ENCODE peak calls at places on chromosomes 12 and 14, in five cellular contexts. One of them, this sample, is unnamed.

GRCh38 chr12:53950789-53951576 is 3.7 kb upstream of the HOXC12 start:
- DNase-seq in WTC11: no peak
- DNase-seq in epithelial cell of proximal tubule: no peak
- DNase-seq in uterus: peak
- DNase-seq in fibroblast of mammary gland: no peak
- DNase-seq in this sample: no peak

GRCh38 chr12:26158078-26158764 is 33.4 kb upstream of the BHLHE41 start:
- DNase-seq in WTC11: no peak
- DNase-seq in uterus: no peak
- DNase-seq in fibroblast of mammary gland: no peak
- DNase-seq in epithelial cell of proximal tubule: no peak
- DNase-seq in this sample: no peak

GRCh38 chr12:106690569-106690968 is 83.9 kb upstream of the RIC8B start:
- DNase-seq in fibroblast of mammary gland: no peak
- DNase-seq in epithelial cell of proximal tubule: no peak
- DNase-seq in WTC11: no peak
- DNase-seq in uterus: no peak
- DNase-seq in this sample: no peak

GRCh38 chr12:21773263-21773741 is 1.2 kb downstream of the KCNJ8 start:
- DNase-seq in uterus: peak
- DNase-seq in epithelial cell of proximal tubule: no peak
- DNase-seq in fibroblast of mammary gland: peak
- DNase-seq in WTC11: peak
- DNase-seq in this sample: peak

GRCh38 chr12:63944586-63945228 is 100.2 kb downstream of the SRGAP1 start:
- DNase-seq in fibroblast of mammary gland: no peak
- DNase-seq in uterus: no peak
- DNase-seq in epithelial cell of proximal tubule: no peak
- DNase-seq in WTC11: no peak
- DNase-seq in this sample: peak

GRCh38 chr14:104868060-104868740 is 3.1 kb downstream of the CEP170B start:
- DNase-seq in fibroblast of mammary gland: no peak
- DNase-seq in uterus: peak
- DNase-seq in epithelial cell of proximal tubule: no peak
- DNase-seq in WTC11: no peak
- DNase-seq in this sample: no peak

GRCh38 chr12:3897400-3897910 is 24.3 kb upstream of the PARP11 start:
- DNase-seq in uterus: no peak
- DNase-seq in WTC11: no peak
- DNase-seq in fibroblast of mammary gland: no peak
- DNase-seq in epithelial cell of proximal tubule: no peak
- DNase-seq in this sample: no peak

GRCh38 chr12:24544368-24544767 is 404.5 kb downstream of the BCAT1 start:
- DNase-seq in uterus: no peak
- DNase-seq in fibroblast of mammary gland: no peak
- DNase-seq in epithelial cell of proximal tubule: no peak
- DNase-seq in WTC11: no peak
- DNase-seq in this sample: no peak

GRCh38 chr14:42174357-42174756 is 567.7 kb downstream of the LRFN5 start:
- DNase-seq in uterus: no peak
- DNase-seq in WTC11: no peak
- DNase-seq in epithelial cell of proximal tubule: no peak
- DNase-seq in fibroblast of mammary gland: no peak
- DNase-seq in this sample: no peak

GRCh38 chr14:104598039-104598438 is 6.5 kb downstream of the TMEM179 start:
- DNase-seq in fibroblast of mammary gland: no peak
- DNase-seq in WTC11: no peak
- DNase-seq in epithelial cell of proximal tubule: no peak
- DNase-seq in uterus: no peak
- DNase-seq in this sample: no peak

GRCh38 chr12:13022737-13023370 is 21.3 kb upstream of the FAM234B start:
- DNase-seq in epithelial cell of proximal tubule: no peak
- DNase-seq in fibroblast of mammary gland: peak
- DNase-seq in WTC11: no peak
- DNase-seq in uterus: no peak
- DNase-seq in this sample: no peak

GRCh38 chr12:71455028-71455737 is 15.6 kb downstream of the LGR5 start:
- DNase-seq in epithelial cell of proximal tubule: no peak
- DNase-seq in fibroblast of mammary gland: no peak
- DNase-seq in WTC11: no peak
- DNase-seq in uterus: no peak
- DNase-seq in this sample: no peak

GRCh38 chr12:38110026-38110699 is 206.4 kb upstream of the ALG10B start:
- DNase-seq in WTC11: no peak
- DNase-seq in uterus: no peak
- DNase-seq in fibroblast of mammary gland: no peak
- DNase-seq in epithelial cell of proximal tubule: no peak
- DNase-seq in this sample: no peak

GRCh38 chr12:56129210-56129691 is 1.2 kb downstream of the ESYT1 start:
- DNase-seq in fibroblast of mammary gland: peak
- DNase-seq in epithelial cell of proximal tubule: no peak
- DNase-seq in WTC11: peak
- DNase-seq in uterus: peak
- DNase-seq in this sample: peak

GRCh38 chr12:109179927-109180326 is 63.5 kb downstream of the ACACB start:
- DNase-seq in fibroblast of mammary gland: no peak
- DNase-seq in epithelial cell of proximal tubule: no peak
- DNase-seq in uterus: no peak
- DNase-seq in WTC11: no peak
- DNase-seq in this sample: no peak

GRCh38 chr12:124851344-124851743 is 12.3 kb downstream of the SCARB1 start:
- DNase-seq in epithelial cell of proximal tubule: no peak
- DNase-seq in WTC11: no peak
- DNase-seq in uterus: no peak
- DNase-seq in fibroblast of mammary gland: no peak
- DNase-seq in this sample: no peak

GRCh38 chr12:93702707-93703305 is 25.6 kb downstream of the CRADD start:
- DNase-seq in fibroblast of mammary gland: peak
- DNase-seq in WTC11: no peak
- DNase-seq in uterus: no peak
- DNase-seq in epithelial cell of proximal tubule: no peak
- DNase-seq in this sample: no peak

GRCh38 chr12:46725332-46725731 is 100.5 kb downstream of the SLC38A4 start:
- DNase-seq in fibroblast of mammary gland: no peak
- DNase-seq in epithelial cell of proximal tubule: no peak
- DNase-seq in WTC11: no peak
- DNase-seq in uterus: no peak
- DNase-seq in this sample: no peak

GRCh38 chr14:22502007-22502406 is 87.0 kb downstream of the DAD1 start:
- DNase-seq in WTC11: no peak
- DNase-seq in epithelial cell of proximal tubule: no peak
- DNase-seq in fibroblast of mammary gland: no peak
- DNase-seq in uterus: peak
- DNase-seq in this sample: no peak

GRCh38 chr12:116172224-116172849 is 105.2 kb downstream of the MED13L start:
- DNase-seq in WTC11: no peak
- DNase-seq in uterus: no peak
- DNase-seq in fibroblast of mammary gland: no peak
- DNase-seq in epithelial cell of proximal tubule: no peak
- DNase-seq in this sample: no peak

GRCh38 chr12:131091413-131091975 is 137.8 kb downstream of the ADGRD1 start:
- DNase-seq in epithelial cell of proximal tubule: no peak
- DNase-seq in uterus: peak
- DNase-seq in fibroblast of mammary gland: no peak
- DNase-seq in WTC11: peak
- DNase-seq in this sample: no peak

GRCh38 chr12:114958538-114958937 is 274.6 kb upstream of the TBX3 start:
- DNase-seq in WTC11: no peak
- DNase-seq in epithelial cell of proximal tubule: no peak
- DNase-seq in fibroblast of mammary gland: no peak
- DNase-seq in uterus: no peak
- DNase-seq in this sample: no peak

GRCh38 chr12:45369065-45369464 is 153.2 kb downstream of the ANO6 start:
- DNase-seq in uterus: no peak
- DNase-seq in epithelial cell of proximal tubule: peak
- DNase-seq in WTC11: no peak
- DNase-seq in fibroblast of mammary gland: peak
- DNase-seq in this sample: no peak

GRCh38 chr14:69700609-69701008 is 66.3 kb upstream of the SRSF5 start:
- DNase-seq in uterus: no peak
- DNase-seq in fibroblast of mammary gland: no peak
- DNase-seq in WTC11: no peak
- DNase-seq in epithelial cell of proximal tubule: no peak
- DNase-seq in this sample: no peak

GRCh38 chr12:68121143-68121542 is 38.4 kb downstream of the IFNG start:
- DNase-seq in fibroblast of mammary gland: no peak
- DNase-seq in epithelial cell of proximal tubule: no peak
- DNase-seq in WTC11: no peak
- DNase-seq in uterus: no peak
- DNase-seq in this sample: no peak

GRCh38 chr12:108955225-108955835 is 65.5 kb downstream of the SVOP start:
- DNase-seq in fibroblast of mammary gland: peak
- DNase-seq in epithelial cell of proximal tubule: peak
- DNase-seq in uterus: no peak
- DNase-seq in WTC11: no peak
- DNase-seq in this sample: no peak

GRCh38 chr12:130335517-130336392 is 1.9 kb upstream of the PIWIL1 start:
- DNase-seq in fibroblast of mammary gland: peak
- DNase-seq in epithelial cell of proximal tubule: peak
- DNase-seq in WTC11: no peak
- DNase-seq in uterus: no peak
- DNase-seq in this sample: peak

GRCh38 chr14:22885975-22886374 is 3.0 kb downstream of the REM2 start:
- DNase-seq in WTC11: no peak
- DNase-seq in uterus: no peak
- DNase-seq in fibroblast of mammary gland: no peak
- DNase-seq in epithelial cell of proximal tubule: no peak
- DNase-seq in this sample: no peak

GRCh38 chr14:37595809-37596595 is 573 bp downstream of the TTC6 start:
- DNase-seq in uterus: no peak
- DNase-seq in epithelial cell of proximal tubule: no peak
- DNase-seq in fibroblast of mammary gland: peak
- DNase-seq in WTC11: peak
- DNase-seq in this sample: peak

GRCh38 chr12:96493101-96493500 is 3.7 kb downstream of the CFAP54 start:
- DNase-seq in epithelial cell of proximal tubule: no peak
- DNase-seq in uterus: no peak
- DNase-seq in WTC11: no peak
- DNase-seq in fibroblast of mammary gland: peak
- DNase-seq in this sample: no peak

GRCh38 chr12:104457746-104458644 is 1.2 kb downstream of the CHST11 start:
- DNase-seq in uterus: peak
- DNase-seq in fibroblast of mammary gland: no peak
- DNase-seq in WTC11: peak
- DNase-seq in epithelial cell of proximal tubule: no peak
- DNase-seq in this sample: peak
- TF ChIP-seq CTCF in uterus: no peak
- TF ChIP-seq CTCF in fibroblast of mammary gland: no peak
- TF ChIP-seq CTCF in WTC11: no peak
- TF ChIP-seq CTCF in epithelial cell of proximal tubule: no peak
- TF ChIP-seq CTCF in this sample: no peak

GRCh38 chr12:129163861-129164260 is 310.6 kb downstream of the GLT1D1 start:
- DNase-seq in uterus: no peak
- DNase-seq in WTC11: no peak
- DNase-seq in epithelial cell of proximal tubule: no peak
- DNase-seq in fibroblast of mammary gland: no peak
- DNase-seq in this sample: no peak

GRCh38 chr12:129161511-129161910 is 308.2 kb downstream of the GLT1D1 start:
- DNase-seq in WTC11: no peak
- DNase-seq in fibroblast of mammary gland: no peak
- DNase-seq in epithelial cell of proximal tubule: no peak
- DNase-seq in uterus: no peak
- DNase-seq in this sample: no peak

GRCh38 chr12:129163461-129163860 is 310.2 kb downstream of the GLT1D1 start:
- DNase-seq in WTC11: no peak
- DNase-seq in epithelial cell of proximal tubule: no peak
- DNase-seq in uterus: no peak
- DNase-seq in fibroblast of mammary gland: no peak
- DNase-seq in this sample: no peak

GRCh38 chr12:129160282-129160681 is 307.0 kb downstream of the GLT1D1 start:
- DNase-seq in fibroblast of mammary gland: no peak
- DNase-seq in WTC11: no peak
- DNase-seq in uterus: no peak
- DNase-seq in epithelial cell of proximal tubule: no peak
- DNase-seq in this sample: no peak

DNA sequence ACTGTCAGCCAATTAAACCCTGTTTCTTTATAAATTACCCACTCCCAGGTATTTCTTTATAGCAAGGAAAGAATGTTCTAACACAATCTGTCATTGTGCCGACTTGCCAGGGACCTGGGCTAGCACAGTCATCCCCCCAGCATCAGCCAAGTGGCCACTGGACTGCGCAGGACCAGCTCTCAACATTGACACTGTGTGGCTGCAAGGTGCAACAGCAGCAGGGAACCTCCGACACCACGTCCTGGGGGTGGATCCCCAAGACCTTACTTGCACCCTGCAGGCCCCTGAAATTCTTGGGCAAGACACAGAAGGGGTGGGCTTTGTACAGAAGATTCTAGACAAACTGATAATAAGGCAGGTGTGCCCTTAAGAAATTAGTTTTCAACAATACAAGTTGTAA is 309.5 kb downstream of the GLT1D1 start:
- DNase-seq in fibroblast of mammary gland: no peak
- DNase-seq in epithelial cell of proximal tubule: no peak
- DNase-seq in WTC11: no peak
- DNase-seq in uterus: no peak
- DNase-seq in this sample: no peak
- TF ChIP-seq CTCF in fibroblast of mammary gland: no peak
- TF ChIP-seq CTCF in epithelial cell of proximal tubule: no peak
- TF ChIP-seq CTCF in WTC11: no peak
- TF ChIP-seq CTCF in uterus: no peak
- TF ChIP-seq CTCF in this sample: no peak

GRCh38 chr12:94898388-94898787 is 105.1 kb downstream of the NDUFA12 start:
- DNase-seq in uterus: no peak
- DNase-seq in WTC11: peak
- DNase-seq in epithelial cell of proximal tubule: no peak
- DNase-seq in fibroblast of mammary gland: peak
- DNase-seq in this sample: peak
- TF ChIP-seq CTCF in uterus: no peak
- TF ChIP-seq CTCF in WTC11: no peak
- TF ChIP-seq CTCF in epithelial cell of proximal tubule: peak
- TF ChIP-seq CTCF in fibroblast of mammary gland: peak
- TF ChIP-seq CTCF in this sample: no peak

DNA sequence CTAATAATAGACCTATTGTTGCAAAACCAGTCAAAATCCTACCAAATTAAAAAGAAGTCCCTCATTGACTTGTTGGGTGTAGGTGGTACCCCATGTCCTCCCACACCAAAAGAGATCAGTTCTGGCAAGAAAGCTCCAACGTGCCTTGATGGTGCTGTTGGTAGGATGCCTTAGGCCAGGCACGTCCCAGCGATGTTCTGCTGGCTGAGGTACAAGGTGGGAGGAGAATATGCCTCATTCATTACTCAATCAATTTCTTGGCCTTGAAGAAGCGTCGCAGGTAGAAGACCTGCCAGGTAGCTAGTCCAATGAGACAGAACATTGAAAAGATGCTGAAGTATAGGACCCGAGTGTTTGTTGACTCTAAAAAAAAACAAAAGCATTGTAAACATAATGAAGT is 7.8 kb upstream of the NEK9 start:
- DNase-seq in WTC11: no peak
- DNase-seq in fibroblast of mammary gland: no peak
- DNase-seq in uterus: no peak
- DNase-seq in epithelial cell of proximal tubule: no peak
- DNase-seq in this sample: no peak
- TF ChIP-seq CTCF in WTC11: no peak
- TF ChIP-seq CTCF in fibroblast of mammary gland: no peak
- TF ChIP-seq CTCF in uterus: no peak
- TF ChIP-seq CTCF in epithelial cell of proximal tubule: no peak
- TF ChIP-seq CTCF in this sample: no peak

GRCh38 chr12:49069507-49070346 is at the start of gene RHEBL1:
- DNase-seq in fibroblast of mammary gland: peak
- DNase-seq in WTC11: peak
- DNase-seq in uterus: peak
- DNase-seq in epithelial cell of proximal tubule: peak
- DNase-seq in this sample: peak
- TF ChIP-seq CTCF in fibroblast of mammary gland: peak
- TF ChIP-seq CTCF in WTC11: no peak
- TF ChIP-seq CTCF in uterus: no peak
- TF ChIP-seq CTCF in epithelial cell of proximal tubule: peak
- TF ChIP-seq CTCF in this sample: no peak

This sample was measured in endothelial cell.